ENCODE peak calls at places on chromosomes 7 and 10, in four cellular contexts. O is K562, Y is HepG2, H is GM12878. K is an unnamed sample.
A peak's percentile ranks its signal among the peaks of the same experiment; 100 is the strongest.

GRCh38 chr7:1665721-1666250 is 4.3 kb upstream of the ELFN1 start:
- DNase-seq in O (peak; percentile 70), Y (no peak), H (no peak), K (peak; percentile 48)

GRCh38 chr10:119370972-119371703 is 163.8 kb downstream of the GRK5 start:
- DNase-seq in O (no peak), Y (no peak), H (no peak), K (no peak)

GRCh38 chr10:112140110-112140755 is 43.3 kb downstream of the GPAM start:
- DNase-seq in O (peak; percentile 84), Y (peak; percentile 78), H (peak; percentile 8), K (peak; percentile 90)

GRCh38 chr7:75639893-75640600 is 98.7 kb downstream of the HIP1 start:
- DNase-seq in O (peak; percentile 8), Y (no peak), H (no peak), K (no peak)

GRCh38 chr7:99140813-99141212 is 3.1 kb downstream of the SMURF1 start:
- DNase-seq in O (no peak), Y (no peak), H (no peak), K (no peak)

GRCh38 chr7:71752171-71752935 is 620.4 kb downstream of the GALNT17 start:
- DNase-seq in O (peak; percentile 81), Y (peak; percentile 4), H (no peak), K (peak; percentile 78)

GRCh38 chr10:73083234-73083633 is 13.4 kb downstream of the P4HA1 start:
- DNase-seq in O (peak; percentile 17), Y (no peak), H (no peak), K (no peak)

GRCh38 chr10:11875499-11876281 is 52.5 kb downstream of the PROSER2 start:
- DNase-seq in O (peak; percentile 81), Y (peak; percentile 96), H (no peak), K (no peak)

GRCh38 chr7:39589323-39590111 is 23.3 kb downstream of the YAE1 start:
- DNase-seq in O (peak; percentile 75), Y (no peak), H (peak; percentile 45), K (peak; percentile 48)

GRCh38 chr7:151777511-151777880 is 99.4 kb downstream of the PRKAG2 start:
- DNase-seq in O (no peak), Y (no peak), H (no peak), K (no peak)
- TF ChIP-seq FOXK2 in O (no peak), Y (no peak), H (no peak), K (no peak)

DNA sequence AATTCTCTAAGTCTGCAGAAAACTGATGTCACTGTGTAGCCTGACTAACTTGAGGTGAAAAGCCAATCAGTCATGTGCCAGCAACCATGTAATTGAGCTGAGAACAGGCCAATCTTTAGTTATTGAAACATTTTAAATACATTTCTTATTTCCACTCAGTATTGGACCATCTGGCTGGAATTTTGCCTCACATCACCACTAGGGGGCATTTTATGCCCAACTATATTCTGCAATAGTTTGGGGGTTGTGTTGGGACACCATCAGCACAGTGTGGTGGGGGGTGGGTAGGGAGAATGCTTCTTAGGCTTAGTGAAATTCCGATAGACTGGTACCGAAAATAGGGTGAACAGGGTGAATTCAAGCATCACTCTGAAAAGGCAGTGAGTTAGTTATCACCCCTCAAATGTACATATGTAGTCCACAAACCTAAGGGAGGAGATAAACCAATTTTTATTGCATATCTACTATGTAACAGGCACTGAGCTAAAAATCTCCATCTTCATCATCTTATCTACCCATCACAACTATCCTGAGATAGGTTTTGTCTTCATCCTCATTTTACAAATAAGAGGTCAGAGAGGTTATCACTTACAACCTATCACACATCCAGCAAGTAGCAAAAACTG is 17.8 kb downstream of the NPSR1 start:
- DNase-seq in O (peak; percentile 22), Y (peak; percentile 27), H (peak; percentile 9), K (peak; percentile 32)
- TF ChIP-seq FOXK2 in O (no peak), Y (no peak), H (no peak), K (no peak)

DNA sequence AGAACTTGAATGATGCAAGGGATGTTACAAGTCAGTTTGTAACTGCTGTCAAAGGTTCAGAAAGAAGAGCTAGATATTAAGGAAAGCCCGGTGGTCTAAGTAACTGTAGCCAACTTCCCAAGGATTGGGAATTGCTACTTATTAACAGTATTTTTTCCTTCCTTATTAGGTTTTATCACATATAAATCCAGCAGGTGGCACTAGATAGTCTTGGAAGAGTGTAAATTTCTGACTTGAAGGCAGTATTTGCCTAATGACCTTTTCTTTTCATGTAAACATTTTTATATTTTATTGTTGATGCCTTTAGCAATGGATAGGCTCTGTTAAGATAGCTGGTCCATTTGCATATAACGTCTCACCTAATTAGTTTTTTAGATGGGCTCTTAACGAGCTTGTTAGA is 51.2 kb downstream of the ANLN start:
- DNase-seq in O (no peak), Y (peak; percentile 16), H (no peak), K (peak; percentile 15)
- TF ChIP-seq FOXK2 in O (no peak), Y (no peak), H (no peak), K (no peak)

GRCh38 chr10:124124769-124125161 is 31.4 kb upstream of the CHST15 start:
- DNase-seq in O (no peak), Y (no peak), H (no peak), K (no peak)
- TF ChIP-seq FOXK2 in O (no peak), Y (no peak), H (no peak), K (no peak)